ENCODE peak calls at places on chromosomes 16 and 17, in seven cellular contexts. H is H9, I is mesendoderm, U is IMR-90, E is trophoblast cell, J is neuronal stem cell, Z is H1. F is an unnamed sample.

GRCh38 chr16:51407199-51407598 is 256.1 kb upstream of the SALL1 start:
- DNase-seq in H (no peak), I (no peak), U (no peak), E (no peak), J (no peak), Z (no peak), F (no peak)

GRCh38 chr16:2912330-2913199 is 834 bp downstream of the FLYWCH1 start:
- DNase-seq in H (no peak), I (peak; percentile 22), U (peak; percentile 73), E (peak; percentile 45), J (no peak), Z (no peak), F (peak; percentile 75)

GRCh38 chr17:40448213-40448638 is 5.0 kb downstream of the IGFBP4 start:
- DNase-seq in H (no peak), I (no peak), U (peak; percentile 23), E (no peak), J (no peak), Z (no peak), F (no peak)

GRCh38 chr17:4944163-4944553 is 4.1 kb downstream of the RNF167 start:
- DNase-seq in H (peak; percentile 42), I (peak; percentile 27), U (no peak), E (peak; percentile 49), J (no peak), Z (no peak), F (no peak)

GRCh38 chr17:8041249-8041928 is 2.5 kb downstream of the ALOX15B start:
- DNase-seq in H (no peak), I (peak; percentile 65), U (peak; percentile 73), E (peak; percentile 72), J (peak; percentile 38), Z (no peak), F (peak; percentile 83)

GRCh38 chr17:83196088-83196765 is 116.8 kb downstream of the METRNL start:
- DNase-seq in H (no peak), I (no peak), U (peak; percentile 30), E (no peak), J (no peak), Z (no peak), F (no peak)

GRCh38 chr16:68270353-68270752 is 6.0 kb downstream of the SLC7A6 start:
- DNase-seq in H (no peak), I (no peak), U (no peak), E (no peak), J (no peak), Z (no peak), F (no peak)

GRCh38 chr16:67431805-67432476 is 1.0 kb downstream of the HSD11B2 start:
- DNase-seq in H (peak; percentile 74), I (peak; percentile 63), U (no peak), E (no peak), J (peak; percentile 20), Z (no peak), F (no peak)

GRCh38 chr17:61179316-61179715 is 220.3 kb upstream of the TBX2 start:
- DNase-seq in H (no peak), I (no peak), U (no peak), E (no peak), J (peak; percentile 54), Z (no peak), F (no peak)

GRCh38 chr16:27515874-27516353 is 33.8 kb downstream of the GTF3C1 start:
- DNase-seq in H (peak; percentile 74), I (peak; percentile 68), U (no peak), E (peak; percentile 24), J (peak; percentile 3), Z (peak; percentile 39), F (peak; percentile 33)

GRCh38 chr16:27514806-27515205 is 34.9 kb downstream of the GTF3C1 start:
- DNase-seq in H (no peak), I (no peak), U (peak; percentile 68), E (no peak), J (no peak), Z (no peak), F (peak; percentile 42)

GRCh38 chr16:27516360-27516759 is 33.4 kb downstream of the GTF3C1 start:
- DNase-seq in H (no peak), I (no peak), U (no peak), E (no peak), J (no peak), Z (no peak), F (no peak)

GRCh38 chr16:27520982-27521673 is 28.6 kb downstream of the GTF3C1 start:
- DNase-seq in H (no peak), I (peak; percentile 7), U (peak; percentile 63), E (no peak), J (no peak), Z (no peak), F (peak; percentile 55)

DNA sequence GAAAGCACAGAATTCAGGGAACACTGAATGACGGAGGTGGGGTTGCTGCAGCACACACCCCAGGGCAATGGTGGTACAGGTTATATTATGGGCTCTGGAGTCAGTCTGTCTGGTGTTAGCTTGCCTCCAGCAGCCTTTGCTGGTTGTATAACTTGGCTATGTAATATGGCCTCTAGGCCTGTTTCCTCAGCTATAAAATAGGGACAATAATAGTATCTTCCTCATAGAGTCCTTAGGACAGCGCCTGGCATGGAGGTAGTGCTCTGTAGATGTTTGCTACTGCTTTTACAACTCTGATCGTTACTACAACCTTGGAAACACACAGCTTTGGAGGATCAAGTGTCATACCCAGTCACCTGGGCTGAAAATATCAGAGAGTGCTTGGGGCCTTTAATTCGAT is 31.5 kb downstream of the GTF3C1 start:
- DNase-seq in H (no peak), I (no peak), U (no peak), E (no peak), J (no peak), Z (no peak), F (no peak)
- H3K18ac ChIP-seq in H (no peak overlapping the region), I (no peak overlapping the region), U (no peak overlapping the region), E (no peak overlapping the region), J (no peak overlapping the region), Z (no peak overlapping the region), F (no peak overlapping the region)

GRCh38 chr17:31684901-31685300 is 174.1 kb downstream of the COPRS start:
- DNase-seq in H (no peak), I (no peak), U (no peak), E (no peak), J (no peak), Z (no peak), F (no peak)

GRCh38 chr17:31688704-31689103 is 170.3 kb downstream of the COPRS start:
- DNase-seq in H (no peak), I (no peak), U (no peak), E (no peak), J (no peak), Z (no peak), F (no peak)

GRCh38 chr17:31690118-31690517 is 168.9 kb downstream of the COPRS start:
- DNase-seq in H (no peak), I (no peak), U (peak; percentile 84), E (peak; percentile 97), J (no peak), Z (no peak), F (peak; percentile 92)

GRCh38 chr17:31687505-31688126 is 171.4 kb downstream of the COPRS start:
- DNase-seq in H (no peak), I (peak; percentile 55), U (no peak), E (peak; percentile 54), J (no peak), Z (no peak), F (no peak)

DNA sequence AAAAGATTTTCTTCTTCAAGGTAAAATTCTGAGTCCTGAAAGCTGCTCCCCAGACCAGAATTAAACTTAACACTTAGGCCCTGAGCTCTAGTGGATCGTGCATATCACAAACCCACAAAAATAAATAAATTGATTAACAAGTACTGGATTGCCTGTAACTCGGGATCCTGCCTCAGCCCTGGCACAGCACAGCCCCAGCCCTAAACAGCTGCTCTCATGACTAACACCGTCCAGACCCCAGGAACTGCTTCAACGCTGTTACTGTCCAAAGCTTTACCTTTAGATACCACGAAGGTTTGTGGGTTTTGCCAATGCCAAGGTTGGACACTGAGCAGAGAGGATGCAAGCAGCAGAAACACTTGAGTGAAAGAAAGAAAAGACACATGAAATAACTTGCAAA is 172.5 kb downstream of the COPRS start:
- DNase-seq in H (no peak), I (no peak), U (peak; percentile 43), E (no peak), J (no peak), Z (no peak), F (no peak)
- H3K18ac ChIP-seq in H (no peak overlapping the region), I (no peak overlapping the region), U (peak overlapping the region; percentile 19), E (no peak overlapping the region), J (no peak overlapping the region), Z (no peak overlapping the region), F (peak overlapping the region; percentile 55)

GRCh38 chr17:18231156-18231555 is 5.7 kb downstream of the LLGL1 start:
- DNase-seq in H (no peak), I (no peak), U (no peak), E (no peak), J (peak; percentile 64), Z (no peak), F (no peak)
- H3K18ac ChIP-seq in H (no peak overlapping the region), I (no peak overlapping the region), U (no peak overlapping the region), E (no peak overlapping the region), J (peak overlapping the region; percentile 100), Z (no peak overlapping the region), F (no peak overlapping the region)

GRCh38 chr17:385836-386144 is 33.2 kb upstream of the RPH3AL start:
- DNase-seq in H (no peak), I (no peak), U (no peak), E (no peak), J (no peak), Z (no peak), F (no peak)
- H3K18ac ChIP-seq in H (no peak overlapping the region), I (peak overlapping the region; percentile 91), U (no peak overlapping the region), E (no peak overlapping the region), J (peak overlapping the region; percentile 65), Z (no peak overlapping the region), F (no peak overlapping the region)

DNA sequence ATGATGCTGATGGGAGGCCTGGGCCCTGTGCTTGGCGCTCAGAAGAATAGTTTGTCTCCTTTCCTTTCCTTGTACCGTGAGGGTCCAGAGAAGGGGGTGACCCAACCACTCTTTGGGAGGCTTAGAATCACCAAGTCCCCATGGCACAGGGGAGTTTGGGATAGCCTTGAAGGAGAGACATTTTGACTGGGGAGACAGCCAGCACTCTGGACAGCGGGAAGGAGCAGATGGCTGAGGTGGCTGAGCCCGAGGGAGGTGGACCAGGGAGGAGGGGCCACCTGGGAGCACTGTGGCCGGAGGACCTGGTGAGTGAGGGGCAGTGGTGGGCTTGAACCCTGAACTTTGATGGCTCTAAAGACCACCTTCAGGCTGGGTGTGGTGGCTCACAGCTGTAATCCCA is 18.2 kb downstream of the MGAT5B start:
- DNase-seq in H (no peak), I (no peak), U (no peak), E (no peak), J (no peak), Z (no peak), F (no peak)
- H3K18ac ChIP-seq in H (no peak overlapping the region), I (no peak overlapping the region), U (no peak overlapping the region), E (no peak overlapping the region), J (no peak overlapping the region), Z (no peak overlapping the region), F (no peak overlapping the region)

DNA sequence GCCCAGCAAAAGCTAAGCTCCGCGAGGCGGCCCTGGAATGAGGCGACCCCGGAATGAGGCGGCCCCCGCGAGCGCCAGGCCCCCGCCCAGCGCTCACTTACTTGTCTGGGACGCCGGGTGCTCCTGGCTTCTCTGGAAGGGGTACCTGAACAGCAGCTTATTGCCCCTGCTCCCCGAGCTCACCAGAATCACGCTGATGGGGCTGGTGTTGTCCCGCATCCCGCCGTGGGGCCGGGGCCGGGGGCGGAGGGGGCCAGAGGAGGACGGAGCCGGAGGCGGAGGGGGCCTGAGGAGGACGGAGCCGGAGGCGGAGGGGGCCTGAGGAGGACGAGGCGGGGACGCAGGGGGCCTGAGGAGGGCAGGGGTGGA is 440 bp downstream of the NPRL3 start:
- DNase-seq in H (peak; percentile 36), I (peak; percentile 36), U (no peak), E (peak; percentile 32), J (peak; percentile 56), Z (no peak), F (peak; percentile 44)
- H3K18ac ChIP-seq in H (peak overlapping the region; percentile 75), I (peak overlapping the region; percentile 96), U (no peak overlapping the region), E (peak overlapping the region; percentile 93), J (peak overlapping the region; percentile 93), Z (no peak overlapping the region), F (peak overlapping the region; percentile 79)